ENCODE peak calls at places on chromosomes 16 and 17, in six cellular contexts. D, A, C, O, Z and W are unnamed samples.
A peak's percentile ranks its signal among the peaks of the same experiment; 100 is the strongest.

GRCh38 chr17:75047398-75048098 is 523 bp downstream of the KCTD2 start:
- DNase-seq in A (no peak), Z (no peak), O (peak; percentile 9), D (no peak), C (peak; percentile 19), W (no peak)

GRCh38 chr16:47940466-47940865 is 215.3 kb downstream of the ABCC12 start:
- DNase-seq in D (no peak), C (no peak), A (no peak), O (no peak), Z (no peak), W (no peak)

GRCh38 chr16:70364399-70364798 is 17.7 kb downstream of the DDX19A start:
- DNase-seq in A (no peak), D (no peak), O (no peak), Z (no peak), C (no peak), W (no peak)

GRCh38 chr16:29820271-29820701 is at the start of gene MVP:
- DNase-seq in Z (no peak), D (peak; percentile 59), C (peak; percentile 78), A (peak; percentile 74), O (peak; percentile 62), W (peak; percentile 63)

GRCh38 chr17:72445055-72445991 is 324.5 kb downstream of the SOX9 start:
- DNase-seq in A (no peak), D (no peak), O (no peak), Z (no peak), C (no peak), W (no peak)

GRCh38 chr16:19114359-19115147 is 789 bp downstream of the ITPRIPL2 start:
- DNase-seq in A (peak; percentile 78), O (peak; percentile 47), D (peak; percentile 15), C (no peak), Z (no peak), W (peak; percentile 77)

GRCh38 chr17:82365586-82366295 is 5.8 kb upstream of the UTS2R start:
- DNase-seq in O (no peak), A (no peak), Z (no peak), C (no peak), D (no peak), W (no peak)

GRCh38 chr16:5058476-5058875 is 7.3 kb downstream of the C16orf89 start:
- DNase-seq in Z (no peak), D (no peak), O (no peak), A (peak; percentile 47), C (no peak), W (peak; percentile 23)

GRCh38 chr17:3552916-3553315 is 4.7 kb downstream of the TRPV3 start:
- DNase-seq in Z (no peak), O (no peak), A (no peak), D (no peak), C (no peak), W (no peak)

GRCh38 chr16:4404247-4404966 is 12.0 kb downstream of the CORO7 start:
- DNase-seq in D (peak; percentile 43), O (peak; percentile 49), A (peak; percentile 70), Z (no peak), C (no peak), W (peak; percentile 58)

GRCh38 chr17:333626-334396 is 18.8 kb downstream of the RPH3AL start:
- DNase-seq in Z (no peak), O (peak; percentile 72), D (no peak), A (peak; percentile 48), C (no peak), W (peak; percentile 48)

DNA sequence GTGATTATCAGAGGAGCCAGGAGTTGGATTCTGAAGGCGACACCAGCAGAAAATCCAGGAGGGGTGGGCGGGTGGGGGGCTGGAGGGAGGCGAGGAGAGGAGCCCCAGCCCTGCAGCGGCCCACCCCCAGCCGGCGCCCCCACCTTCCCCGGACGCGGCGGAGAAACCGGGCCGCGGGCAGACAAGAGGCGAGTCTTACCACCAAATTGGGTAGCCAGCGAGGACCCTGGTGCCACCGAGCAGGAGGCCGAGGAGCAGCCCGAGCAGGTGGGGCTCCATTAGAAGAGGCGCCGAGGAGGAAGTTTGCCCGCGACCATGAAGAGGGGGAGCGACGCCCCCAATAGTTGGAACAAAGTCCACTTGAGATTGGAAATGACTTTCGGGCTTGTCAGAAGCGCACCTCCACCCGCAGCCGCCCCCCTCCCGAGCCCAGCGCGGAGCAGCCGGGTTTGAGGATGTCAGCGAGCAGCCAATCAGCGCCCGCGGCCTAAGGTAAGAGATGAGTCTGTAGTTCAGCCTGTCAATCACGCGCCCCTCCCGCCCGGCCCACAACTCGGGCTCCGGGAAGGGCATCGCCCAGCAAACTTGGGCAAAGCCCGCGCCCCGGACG is at the start of gene WNT3:
- DNase-seq in D (no peak), C (no peak), A (no peak), O (no peak), Z (no peak), W (no peak)
- H3K4me3 ChIP-seq in D (peak within 1 kb of the TSS; percentile 13), C (peak within 1 kb of the TSS; percentile 59), A (peak within 1 kb of the TSS; percentile 18), O (no peak within 1 kb of the TSS), Z (no peak within 1 kb of the TSS), W (no peak within 1 kb of the TSS)

DNA sequence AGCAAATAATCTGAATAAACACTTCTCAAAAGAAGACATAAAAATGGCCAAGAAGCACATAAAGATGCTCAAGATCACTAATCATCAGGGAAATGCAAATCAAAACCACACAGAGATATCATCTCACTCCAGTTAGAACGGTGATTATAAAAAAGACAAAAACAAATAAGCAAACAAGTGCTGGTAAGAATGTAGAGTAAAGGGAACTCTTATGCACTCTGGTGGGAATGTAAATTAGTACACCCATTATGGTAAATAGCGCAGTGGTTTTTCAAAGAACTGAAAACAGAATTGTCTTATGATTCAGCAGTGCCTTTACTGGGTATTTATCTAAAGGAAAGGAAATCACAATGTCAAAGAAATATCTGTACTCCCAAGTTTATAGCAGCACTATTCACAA is 343.2 kb downstream of the HAPSTR1 start:
- DNase-seq in O (no peak), Z (no peak), D (no peak), A (no peak), C (no peak), W (no peak)
- TF ChIP-seq CTCF in O (no peak), Z (no peak), D (no peak), A (no peak), C (no peak), W (no peak)

DNA sequence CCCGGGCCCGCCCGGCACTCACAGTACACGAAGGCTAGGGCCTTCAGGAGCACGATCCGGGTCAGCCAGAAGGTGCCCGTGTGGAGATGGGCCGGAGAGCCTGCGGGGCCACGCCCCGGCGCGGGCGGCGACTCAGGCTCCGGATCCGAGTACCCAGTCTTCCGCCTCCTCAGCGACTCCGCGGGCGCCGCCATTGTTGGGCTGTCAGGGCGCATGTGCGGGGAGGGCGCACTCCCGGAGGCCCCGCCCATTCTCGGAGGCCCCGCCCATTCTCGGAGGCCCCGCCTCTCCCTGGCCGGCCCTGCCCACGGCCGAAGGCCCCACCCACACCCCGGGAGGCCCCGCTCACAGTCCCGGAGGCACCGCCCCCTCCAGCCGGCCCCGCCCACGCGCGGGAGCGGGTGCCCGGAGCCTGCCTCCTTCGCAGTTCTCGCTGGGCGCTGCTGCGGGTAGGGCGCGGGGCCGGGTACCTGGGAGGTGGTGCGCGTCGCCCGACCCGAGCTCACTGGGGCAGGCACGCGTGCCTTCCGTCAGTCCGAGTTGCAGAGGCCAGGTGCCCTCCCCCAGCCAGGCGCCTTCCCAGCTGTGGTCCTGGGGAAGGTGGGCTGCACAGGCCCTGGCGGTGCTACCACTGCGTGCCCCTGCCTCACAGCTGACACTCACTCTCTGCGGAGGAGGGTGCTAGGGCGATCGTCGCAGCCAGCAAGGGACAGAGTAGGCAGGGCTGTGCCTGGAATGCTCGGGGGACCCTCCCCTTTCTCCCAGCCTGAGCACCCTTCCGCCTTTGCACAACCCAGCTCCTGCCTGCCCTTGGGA is at the start of gene LMF1:
- DNase-seq in Z (peak; percentile 68), D (peak; percentile 62), O (peak; percentile 93), A (peak; percentile 88), C (peak; percentile 74), W (peak; percentile 90)
- H3K4me3 ChIP-seq in Z (peak within 1 kb of the TSS; percentile 93), D (peak within 1 kb of the TSS; percentile 77), O (peak within 1 kb of the TSS; percentile 79), A (peak within 1 kb of the TSS; percentile 87), C (peak within 1 kb of the TSS; percentile 57), W (peak within 1 kb of the TSS; percentile 67)

GRCh38 chr17:76497699-76497978 is 3.6 kb downstream of the RHBDF2 start:
- DNase-seq in O (no peak), C (no peak), A (no peak), D (no peak), Z (no peak), W (no peak)

GRCh38 chr17:76500074-76500744 is 1.0 kb downstream of the RHBDF2 start:
- DNase-seq in A (no peak), C (no peak), O (no peak), D (no peak), Z (no peak), W (no peak)

GRCh38 chr17:76498886-76499667 is 2.1 kb downstream of the RHBDF2 start:
- DNase-seq in Z (no peak), O (no peak), D (peak; percentile 41), A (no peak), C (no peak), W (no peak)

GRCh38 chr17:76496464-76496863 is 4.8 kb downstream of the RHBDF2 start:
- DNase-seq in O (no peak), Z (no peak), A (no peak), D (no peak), C (no peak), W (no peak)

GRCh38 chr17:76497979-76498885 is 3.0 kb downstream of the RHBDF2 start:
- DNase-seq in C (no peak), O (no peak), A (peak; percentile 90), D (peak; percentile 83), Z (no peak), W (peak; percentile 87)
- TF ChIP-seq CTCF in C (no peak), O (no peak), A (no peak), D (no peak), Z (no peak), W (no peak)

DNA sequence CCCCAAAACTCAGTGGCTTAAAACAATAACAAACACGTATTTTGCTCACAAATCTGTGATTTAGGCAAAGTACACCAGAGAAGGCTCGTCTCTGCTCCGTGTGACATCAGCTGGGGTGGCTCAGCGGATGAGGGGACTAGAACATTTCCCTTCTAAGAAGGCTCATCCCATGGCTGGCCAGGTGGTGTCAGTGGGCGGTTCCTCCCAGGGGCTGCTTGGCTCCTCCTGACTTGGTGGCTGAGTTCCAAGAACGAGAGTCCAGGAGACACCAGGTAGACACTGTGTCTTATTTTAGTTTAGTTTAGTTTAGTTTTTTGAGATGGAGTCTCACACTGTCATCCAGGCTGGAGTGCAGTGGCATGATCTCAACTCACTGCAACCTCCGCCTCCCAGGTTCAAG is 5.6 kb upstream of the CHMP6 start:
- DNase-seq in Z (no peak), D (no peak), C (no peak), A (no peak), O (no peak), W (no peak)
- H3K4me3 ChIP-seq in Z (no peak overlapping the region), D (no peak overlapping the region), C (no peak overlapping the region), A (no peak overlapping the region), O (no peak overlapping the region), W (no peak overlapping the region)

DNA sequence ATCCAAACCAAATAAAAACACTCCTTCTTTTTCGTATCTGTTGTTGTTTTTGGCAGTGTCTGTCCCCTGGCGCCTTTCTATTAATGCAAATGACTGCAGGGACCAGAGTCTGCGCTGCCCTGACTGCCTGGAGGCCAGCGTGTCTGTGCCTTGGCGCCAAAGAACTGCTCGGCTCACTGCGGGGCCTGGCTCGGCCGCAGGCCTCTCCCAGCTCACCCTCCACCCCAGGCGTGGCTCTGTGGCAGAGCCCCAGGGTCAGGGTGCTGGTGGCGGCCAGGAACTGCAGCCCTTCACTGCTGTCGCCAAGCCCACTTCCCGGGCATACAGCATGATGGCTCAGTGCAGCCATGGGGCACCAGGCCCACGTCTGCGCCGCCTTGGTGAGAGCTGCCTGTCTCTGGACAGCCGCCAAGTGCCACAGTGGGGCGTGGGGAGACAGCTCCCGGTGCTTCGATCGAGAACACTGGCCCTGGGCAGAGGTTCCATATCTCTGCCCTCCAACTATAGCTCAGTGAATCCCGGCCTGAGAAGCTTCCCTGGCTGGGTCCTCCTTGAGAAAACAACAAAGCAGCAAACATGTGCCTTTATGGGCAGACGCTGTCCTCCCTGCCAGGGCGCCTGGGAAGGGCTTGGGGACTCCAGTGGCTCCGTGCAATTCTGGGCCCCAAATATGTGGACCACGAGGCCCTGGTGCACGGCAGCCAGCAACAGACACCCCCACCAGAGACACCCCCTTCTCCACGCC is 11.1 kb downstream of the CANT1 start:
- DNase-seq in D (no peak), O (no peak), C (no peak), Z (no peak), A (no peak), W (peak; percentile 18)
- TF ChIP-seq CTCF in D (no peak), O (no peak), C (no peak), Z (no peak), A (no peak), W (no peak)